ENCODE peak calls at places on chromosome 5, in four cellular contexts. N is upper lobe of right lung, F is SJSA1, T is bronchial epithelial cell. G is an unnamed sample.

GRCh38 chr5:91443761-91444467 is 60.8 kb upstream of the ARRDC3 start:
- DNase-seq in N (no peak), F (no peak), T (peak; percentile 62), G (no peak)

GRCh38 chr5:80109549-80110478 is 74.7 kb downstream of the THBS4 start:
- DNase-seq in N (no peak), F (no peak), T (no peak), G (no peak)

GRCh38 chr5:143148461-143149170 is 254.9 kb downstream of the NR3C1 start:
- DNase-seq in N (no peak), F (no peak), T (peak; percentile 78), G (no peak)

GRCh38 chr5:12272389-12272788 is 368.1 kb upstream of the CTNND2 start:
- DNase-seq in N (no peak), F (no peak), T (no peak), G (no peak)

GRCh38 chr5:72702881-72703434 is 113.5 kb upstream of the TNPO1 start:
- DNase-seq in N (no peak), F (no peak), T (no peak), G (no peak)

GRCh38 chr5:132260051-132260450 is 2.6 kb downstream of the PDLIM4 start:
- DNase-seq in N (no peak), F (peak; percentile 57), T (peak; percentile 78), G (no peak)

GRCh38 chr5:109078448-109078847 is 330.8 kb downstream of the FER start:
- DNase-seq in N (no peak), F (no peak), T (no peak), G (no peak)

GRCh38 chr5:53403291-53403690 is 77.1 kb upstream of the FST start:
- DNase-seq in N (no peak), F (no peak), T (no peak), G (no peak)

GRCh38 chr5:120690621-120691407 is 226.7 kb downstream of the PRR16 start:
- DNase-seq in N (no peak), F (no peak), T (no peak), G (no peak)

GRCh38 chr5:123428521-123429220 is 5.5 kb upstream of the CEP120 start:
- DNase-seq in N (no peak), F (no peak), T (peak; percentile 42), G (no peak)

GRCh38 chr5:170795154-170795553 is 11.6 kb downstream of the GABRP start:
- DNase-seq in N (no peak), F (no peak), T (no peak), G (no peak)

GRCh38 chr5:95715799-95716461 is 15.2 kb upstream of the RHOBTB3 start:
- DNase-seq in N (no peak), F (peak; percentile 75), T (peak; percentile 89), G (no peak)

GRCh38 chr5:78611161-78611605 is 37.4 kb downstream of the LHFPL2 start:
- DNase-seq in N (no peak), F (peak; percentile 45), T (no peak), G (no peak)

GRCh38 chr5:133611357-133612020 is 852 bp downstream of the FSTL4 start:
- DNase-seq in N (no peak), F (no peak), T (no peak), G (no peak)

GRCh38 chr5:120073722-120074121 is 390.4 kb upstream of the PRR16 start:
- DNase-seq in N (no peak), F (no peak), T (no peak), G (no peak)

GRCh38 chr5:130155395-130155794 is 251.1 kb downstream of the CHSY3 start:
- DNase-seq in N (no peak), F (no peak), T (no peak), G (no peak)

GRCh38 chr5:157915638-157916037 is 56.7 kb upstream of the CLINT1 start:
- DNase-seq in N (peak; percentile 90), F (no peak), T (peak; percentile 34), G (no peak)

GRCh38 chr5:153211052-153211451 is 279.4 kb upstream of the GRIA1 start:
- DNase-seq in N (no peak), F (no peak), T (no peak), G (no peak)

GRCh38 chr5:160675988-160676387 is 176.0 kb downstream of the ATP10B start:
- DNase-seq in N (no peak), F (no peak), T (no peak), G (no peak)

GRCh38 chr5:92508271-92508670 is 1072.7 kb downstream of the NR2F1-AS1 start:
- DNase-seq in N (no peak), F (no peak), T (peak; percentile 29), G (no peak)

GRCh38 chr5:73303139-73304079 is 130.4 kb downstream of the TMEM174 start:
- DNase-seq in N (no peak), F (no peak), T (no peak), G (no peak)

GRCh38 chr5:111681791-111682190 is 75.2 kb downstream of the NREP start:
- DNase-seq in N (no peak), F (peak; percentile 64), T (no peak), G (no peak)

GRCh38 chr5:177447066-177447610 is 524 bp downstream of the PRR7 start:
- DNase-seq in N (peak; percentile 73), F (no peak), T (no peak), G (peak; percentile 64)

GRCh38 chr5:135537745-135538144 is 2.0 kb upstream of the NEUROG1 start:
- DNase-seq in N (no peak), F (no peak), T (no peak), G (no peak)

GRCh38 chr5:135535820-135536801 is at the start of gene NEUROG1:
- DNase-seq in N (no peak), F (no peak), T (no peak), G (no peak)

GRCh38 chr5:135537271-135537670 is 1.5 kb upstream of the NEUROG1 start:
- DNase-seq in N (no peak), F (no peak), T (no peak), G (no peak)

GRCh38 chr5:135539430-135540005 is 3.8 kb upstream of the NEUROG1 start:
- DNase-seq in N (no peak), F (no peak), T (no peak), G (no peak)

DNA sequence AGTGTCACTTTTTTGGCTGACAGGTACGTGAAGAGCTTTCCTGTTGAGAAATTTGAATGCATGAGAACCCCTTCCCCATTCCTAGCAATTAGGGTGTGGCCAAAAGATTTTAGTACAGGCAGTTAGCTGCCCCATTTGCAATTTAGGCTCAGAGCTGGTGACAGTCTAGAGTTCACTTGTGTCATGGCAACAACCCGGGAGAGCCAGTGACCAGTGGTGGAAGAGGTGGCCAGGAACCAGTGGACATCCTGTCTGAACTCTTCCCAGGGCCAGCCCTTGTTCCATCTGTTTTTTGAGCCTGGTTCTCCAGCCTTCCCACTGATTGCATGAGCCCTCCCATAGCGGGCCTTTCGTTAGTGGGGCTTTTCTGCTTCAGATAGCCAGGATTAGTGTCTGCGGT is 2.5 kb upstream of the NEUROG1 start:
- DNase-seq in N (no peak), F (no peak), T (no peak), G (no peak)
- H3K27me3 ChIP-seq in N (peaks cover 92% of the 10 kb centered on the region), F (peaks cover 88% of the 10 kb centered on the region), T (peaks cover 61% of the 10 kb centered on the region), G (peaks cover 2% of the 10 kb centered on the region)

GRCh38 chr5:36337592-36337991 is 35.9 kb upstream of the RANBP3L start:
- DNase-seq in N (no peak), F (no peak), T (no peak), G (no peak)
- H3K27me3 ChIP-seq in N (no peaks in the 10 kb centered on the region), F (peaks cover 9% of the 10 kb centered on the region), T (no peaks in the 10 kb centered on the region), G (no peaks in the 10 kb centered on the region)

DNA sequence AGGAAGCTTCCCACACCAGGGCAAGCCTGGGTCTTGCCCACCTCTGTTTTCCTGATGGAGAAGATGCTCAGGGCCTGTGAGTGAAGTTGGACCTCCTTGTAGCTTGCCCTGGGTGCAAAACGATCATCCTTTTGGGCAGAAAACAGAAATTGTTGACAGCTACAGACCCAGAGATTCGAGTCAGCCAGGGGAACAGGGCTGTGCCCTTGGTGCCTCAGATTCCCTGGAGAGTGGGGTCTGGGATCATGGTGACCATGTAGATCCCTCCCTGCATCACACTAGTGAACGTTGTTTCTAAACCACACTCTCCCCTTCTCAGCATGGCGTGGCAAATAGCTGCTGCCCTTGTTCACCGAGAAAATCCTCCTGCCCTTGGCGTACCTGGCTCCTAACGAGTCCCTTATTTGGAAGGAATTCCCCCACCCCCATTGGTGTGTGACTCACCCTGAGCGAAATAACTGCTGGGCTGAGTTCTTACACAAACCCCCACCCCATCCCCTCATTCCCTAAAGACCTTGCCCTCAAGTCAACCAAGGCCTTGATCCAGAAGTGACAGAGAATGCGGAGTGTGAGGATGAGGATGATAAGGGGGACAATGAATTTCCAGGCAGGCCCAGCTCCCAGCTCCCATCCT is 1.0 kb upstream of the DCANP1 start:
- DNase-seq in N (no peak), F (no peak), T (peak; percentile 46), G (no peak)
- H3K27me3 ChIP-seq in N (peaks cover 7% of the 10 kb centered on the region), F (peaks cover 9% of the 10 kb centered on the region), T (peaks cover 24% of the 10 kb centered on the region), G (no peaks in the 10 kb centered on the region)

DNA sequence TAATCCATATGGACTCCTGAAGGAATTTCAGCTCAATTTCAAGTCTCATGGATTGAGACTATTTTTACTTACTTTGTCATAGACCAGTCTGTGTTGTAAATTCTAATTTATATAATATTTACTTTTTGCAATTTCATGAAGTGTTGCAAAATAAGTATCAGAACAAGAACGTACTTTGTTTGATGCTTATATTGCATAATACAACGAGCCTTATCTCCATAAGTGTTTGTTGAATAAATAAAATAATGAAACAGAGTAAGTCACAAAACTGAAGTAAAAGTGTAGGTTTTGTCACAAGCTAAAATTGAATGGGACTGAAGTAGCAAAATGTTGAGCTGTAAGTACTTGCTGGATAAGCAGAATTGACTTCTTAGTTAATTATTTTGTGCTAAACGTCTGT is 3.0 kb upstream of the LIFR start:
- DNase-seq in N (no peak), F (no peak), T (no peak), G (no peak)
- H3K27me3 ChIP-seq in N (no peaks in the 10 kb centered on the region), F (no peaks in the 10 kb centered on the region), T (peaks cover 5% of the 10 kb centered on the region), G (peaks cover 44% of the 10 kb centered on the region)